ENCODE peak calls at places on chromosomes 1 and 21, in six cellular contexts. One of them, this sample, is unnamed.

GRCh38 chr1:186845581-186846210 is 16.9 kb downstream of the PLA2G4A start:
- DNase-seq in KBM-7: no peak
- DNase-seq in kidney tubule cell: no peak
- DNase-seq in K562: no peak
- DNase-seq in brain microvascular endothelial cell: no peak
- DNase-seq in caudate nucleus: no peak
- DNase-seq in this sample: peak

GRCh38 chr1:41331546-41331917 is 29.7 kb upstream of the FOXO6 start:
- DNase-seq in KBM-7: no peak
- DNase-seq in kidney tubule cell: no peak
- DNase-seq in K562: no peak
- DNase-seq in brain microvascular endothelial cell: no peak
- DNase-seq in caudate nucleus: no peak
- DNase-seq in this sample: no peak

GRCh38 chr1:53548031-53548491 is 88.9 kb downstream of the DMRTB1 start:
- DNase-seq in KBM-7: no peak
- DNase-seq in kidney tubule cell: no peak
- DNase-seq in K562: no peak
- DNase-seq in brain microvascular endothelial cell: no peak
- DNase-seq in caudate nucleus: no peak
- DNase-seq in this sample: no peak

GRCh38 chr1:32334864-32335618 is 992 bp downstream of the MARCKSL1 start:
- DNase-seq in KBM-7: peak
- DNase-seq in kidney tubule cell: peak
- DNase-seq in K562: peak
- DNase-seq in brain microvascular endothelial cell: no peak
- DNase-seq in caudate nucleus: peak
- DNase-seq in this sample: peak

GRCh38 chr1:21491483-21492170 is 17.6 kb upstream of the ALPL start:
- DNase-seq in KBM-7: peak
- DNase-seq in kidney tubule cell: no peak
- DNase-seq in K562: no peak
- DNase-seq in brain microvascular endothelial cell: no peak
- DNase-seq in caudate nucleus: no peak
- DNase-seq in this sample: no peak

GRCh38 chr1:246142320-246142893 is 364.7 kb downstream of the SMYD3 start:
- DNase-seq in KBM-7: no peak
- DNase-seq in kidney tubule cell: peak
- DNase-seq in K562: peak
- DNase-seq in brain microvascular endothelial cell: peak
- DNase-seq in caudate nucleus: no peak
- DNase-seq in this sample: no peak

GRCh38 chr21:21971384-21971783 is 973.2 kb downstream of the NCAM2 start:
- DNase-seq in KBM-7: no peak
- DNase-seq in kidney tubule cell: no peak
- DNase-seq in K562: no peak
- DNase-seq in brain microvascular endothelial cell: no peak
- DNase-seq in caudate nucleus: no peak
- DNase-seq in this sample: no peak

GRCh38 chr1:208576425-208576824 is 332.2 kb upstream of the PLXNA2 start:
- DNase-seq in KBM-7: no peak
- DNase-seq in kidney tubule cell: no peak
- DNase-seq in K562: no peak
- DNase-seq in brain microvascular endothelial cell: no peak
- DNase-seq in caudate nucleus: no peak
- DNase-seq in this sample: no peak

GRCh38 chr1:187245201-187245600 is 416.5 kb downstream of the PLA2G4A start:
- DNase-seq in KBM-7: no peak
- DNase-seq in kidney tubule cell: no peak
- DNase-seq in K562: no peak
- DNase-seq in brain microvascular endothelial cell: no peak
- DNase-seq in caudate nucleus: no peak
- DNase-seq in this sample: no peak

GRCh38 chr1:184390889-184391288 is 4.1 kb downstream of the C1orf21 start:
- DNase-seq in KBM-7: no peak
- DNase-seq in kidney tubule cell: no peak
- DNase-seq in K562: no peak
- DNase-seq in brain microvascular endothelial cell: no peak
- DNase-seq in caudate nucleus: no peak
- DNase-seq in this sample: peak

GRCh38 chr1:155069551-155070391 is 6.2 kb downstream of the EFNA4 start:
- DNase-seq in KBM-7: no peak
- DNase-seq in kidney tubule cell: no peak
- DNase-seq in K562: no peak
- DNase-seq in brain microvascular endothelial cell: no peak
- DNase-seq in caudate nucleus: no peak
- DNase-seq in this sample: no peak

GRCh38 chr1:246689409-246689997 is 34.7 kb upstream of the SCCPDH start:
- DNase-seq in KBM-7: peak
- DNase-seq in kidney tubule cell: peak
- DNase-seq in K562: peak
- DNase-seq in brain microvascular endothelial cell: peak
- DNase-seq in caudate nucleus: peak
- DNase-seq in this sample: peak

GRCh38 chr1:244792188-244792850 is 43.1 kb upstream of the COX20 start:
- DNase-seq in KBM-7: no peak
- DNase-seq in kidney tubule cell: no peak
- DNase-seq in K562: no peak
- DNase-seq in brain microvascular endothelial cell: no peak
- DNase-seq in caudate nucleus: no peak
- DNase-seq in this sample: no peak

GRCh38 chr1:211260161-211261107 is 1.3 kb downstream of the RCOR3 start:
- DNase-seq in KBM-7: peak
- DNase-seq in kidney tubule cell: peak
- DNase-seq in K562: peak
- DNase-seq in brain microvascular endothelial cell: peak
- DNase-seq in caudate nucleus: peak
- DNase-seq in this sample: peak

GRCh38 chr1:160204526-160205241 is 500 bp upstream of the PEA15 start:
- DNase-seq in KBM-7: peak
- DNase-seq in kidney tubule cell: no peak
- DNase-seq in K562: no peak
- DNase-seq in brain microvascular endothelial cell: no peak
- DNase-seq in caudate nucleus: no peak
- DNase-seq in this sample: peak

GRCh38 chr21:42525676-42526378 is 12.2 kb downstream of the SLC37A1 start:
- DNase-seq in KBM-7: no peak
- DNase-seq in kidney tubule cell: no peak
- DNase-seq in K562: no peak
- DNase-seq in brain microvascular endothelial cell: no peak
- DNase-seq in caudate nucleus: no peak
- DNase-seq in this sample: no peak

GRCh38 chr21:41817228-41817627 is 50.4 kb upstream of the RIPK4 start:
- DNase-seq in KBM-7: peak
- DNase-seq in kidney tubule cell: peak
- DNase-seq in K562: peak
- DNase-seq in brain microvascular endothelial cell: peak
- DNase-seq in caudate nucleus: peak
- DNase-seq in this sample: peak

GRCh38 chr1:238223067-238223640 is 332.4 kb upstream of the ZP4 start:
- DNase-seq in KBM-7: no peak
- DNase-seq in kidney tubule cell: peak
- DNase-seq in K562: no peak
- DNase-seq in brain microvascular endothelial cell: no peak
- DNase-seq in caudate nucleus: no peak
- DNase-seq in this sample: no peak

GRCh38 chr1:200666309-200666708 is 3.4 kb downstream of the DDX59 start:
- DNase-seq in KBM-7: no peak
- DNase-seq in kidney tubule cell: no peak
- DNase-seq in K562: no peak
- DNase-seq in brain microvascular endothelial cell: no peak
- DNase-seq in caudate nucleus: no peak
- DNase-seq in this sample: no peak

GRCh38 chr1:41811978-41812852 is 106.5 kb downstream of the HIVEP3 start:
- DNase-seq in KBM-7: peak
- DNase-seq in kidney tubule cell: peak
- DNase-seq in K562: peak
- DNase-seq in brain microvascular endothelial cell: peak
- DNase-seq in caudate nucleus: no peak
- DNase-seq in this sample: peak

GRCh38 chr1:204075890-204076837 is 3.2 kb downstream of the SOX13 start:
- DNase-seq in KBM-7: no peak
- DNase-seq in kidney tubule cell: no peak
- DNase-seq in K562: no peak
- DNase-seq in brain microvascular endothelial cell: no peak
- DNase-seq in caudate nucleus: no peak
- DNase-seq in this sample: no peak

GRCh38 chr1:214952648-214953047 is 129.9 kb upstream of the KCNK2 start:
- DNase-seq in KBM-7: no peak
- DNase-seq in kidney tubule cell: no peak
- DNase-seq in K562: no peak
- DNase-seq in brain microvascular endothelial cell: no peak
- DNase-seq in caudate nucleus: no peak
- DNase-seq in this sample: no peak

GRCh38 chr1:248618878-248619277 is 16.0 kb downstream of the OR2T11 start:
- DNase-seq in KBM-7: no peak
- DNase-seq in kidney tubule cell: peak
- DNase-seq in K562: peak
- DNase-seq in brain microvascular endothelial cell: peak
- DNase-seq in caudate nucleus: peak
- DNase-seq in this sample: peak

GRCh38 chr1:27332536-27333281 is 9.1 kb upstream of the SYTL1 start:
- DNase-seq in KBM-7: peak
- DNase-seq in kidney tubule cell: peak
- DNase-seq in K562: peak
- DNase-seq in brain microvascular endothelial cell: no peak
- DNase-seq in caudate nucleus: no peak
- DNase-seq in this sample: peak

GRCh38 chr1:19187852-19188251 is 22.2 kb downstream of the UBR4 start:
- DNase-seq in KBM-7: no peak
- DNase-seq in kidney tubule cell: no peak
- DNase-seq in K562: no peak
- DNase-seq in brain microvascular endothelial cell: no peak
- DNase-seq in caudate nucleus: no peak
- DNase-seq in this sample: no peak

GRCh38 chr1:172845371-172845770 is 186.5 kb downstream of the FASLG start:
- DNase-seq in KBM-7: no peak
- DNase-seq in kidney tubule cell: no peak
- DNase-seq in K562: no peak
- DNase-seq in brain microvascular endothelial cell: peak
- DNase-seq in caudate nucleus: no peak
- DNase-seq in this sample: peak

GRCh38 chr1:29673669-29674624 is 437.6 kb downstream of the PTPRU start:
- DNase-seq in KBM-7: no peak
- DNase-seq in kidney tubule cell: peak
- DNase-seq in K562: no peak
- DNase-seq in brain microvascular endothelial cell: no peak
- DNase-seq in caudate nucleus: no peak
- DNase-seq in this sample: no peak

GRCh38 chr1:16153110-16153998 is 2.5 kb downstream of the EPHA2 start:
- DNase-seq in KBM-7: no peak
- DNase-seq in kidney tubule cell: no peak
- DNase-seq in K562: no peak
- DNase-seq in brain microvascular endothelial cell: no peak
- DNase-seq in caudate nucleus: no peak
- DNase-seq in this sample: no peak

GRCh38 chr1:47757226-47757975 is 239.8 kb downstream of the TRABD2B start:
- DNase-seq in KBM-7: no peak
- DNase-seq in kidney tubule cell: no peak
- DNase-seq in K562: no peak
- DNase-seq in brain microvascular endothelial cell: no peak
- DNase-seq in caudate nucleus: no peak
- DNase-seq in this sample: no peak

GRCh38 chr1:15402809-15403450 is 6.8 kb upstream of the EFHD2 start:
- DNase-seq in KBM-7: no peak
- DNase-seq in kidney tubule cell: no peak
- DNase-seq in K562: no peak
- DNase-seq in brain microvascular endothelial cell: no peak
- DNase-seq in caudate nucleus: no peak
- DNase-seq in this sample: no peak

GRCh38 chr1:170204121-170204520 is 58.4 kb downstream of the NTMT2 start:
- DNase-seq in KBM-7: no peak
- DNase-seq in kidney tubule cell: no peak
- DNase-seq in K562: no peak
- DNase-seq in brain microvascular endothelial cell: no peak
- DNase-seq in caudate nucleus: no peak
- DNase-seq in this sample: no peak

GRCh38 chr1:183279835-183280234 is 93.8 kb downstream of the LAMC2 start:
- DNase-seq in KBM-7: no peak
- DNase-seq in kidney tubule cell: no peak
- DNase-seq in K562: no peak
- DNase-seq in brain microvascular endothelial cell: peak
- DNase-seq in caudate nucleus: no peak
- DNase-seq in this sample: no peak

This sample was measured in OCI-M1.